ENCODE peak calls at places on chromosomes 1 and 21, in ten cellular contexts. F, Y, W, T, N, B, J, D, K and Q are unnamed samples. For H3K4me1, the result is how much of the 10 kb centered on the place peaks cover.

GRCh38 chr1:39326836-39327235 is 122.3 kb downstream of the MACF1 start:
- DNase-seq in F (no peak), Y (no peak), W (no peak), T (peak), N (no peak), B (peak), J (no peak), D (no peak), K (no peak), Q (no peak)

GRCh38 chr1:176815621-176816020 is 348.9 kb downstream of the ASTN1 start:
- DNase-seq in F (no peak), Y (no peak), W (no peak), T (no peak), N (no peak), B (no peak), J (no peak), D (no peak), K (no peak), Q (no peak)

GRCh38 chr21:39121600-39122355 is 61.5 kb downstream of the PSMG1 start:
- DNase-seq in F (no peak), Y (no peak), W (no peak), T (no peak), N (no peak), B (peak), J (peak), D (no peak), K (no peak), Q (no peak)

GRCh38 chr1:214824758-214825157 is 221.8 kb downstream of the CENPF start:
- DNase-seq in F (no peak), Y (no peak), W (no peak), T (no peak), N (no peak), B (peak), J (no peak), D (no peak), K (no peak), Q (no peak)

GRCh38 chr1:27951396-27951795 is 8.4 kb upstream of the XKR8 start:
- DNase-seq in F (no peak), Y (no peak), W (no peak), T (no peak), N (no peak), B (no peak), J (peak), D (no peak), K (no peak), Q (peak)

GRCh38 chr1:104953555-104953954 is 1203.9 kb downstream of the AMY1C start:
- DNase-seq in F (no peak), Y (no peak), W (no peak), T (no peak), N (no peak), B (no peak), J (no peak), D (no peak), K (no peak), Q (no peak)

GRCh38 chr1:210237514-210237913 is 4.9 kb downstream of the SERTAD4 start:
- DNase-seq in F (no peak), Y (no peak), W (no peak), T (no peak), N (no peak), B (no peak), J (no peak), D (peak), K (no peak), Q (no peak)

GRCh38 chr1:26728645-26729044 is 32.8 kb downstream of the ARID1A start:
- DNase-seq in F (no peak), Y (no peak), W (no peak), T (no peak), N (no peak), B (no peak), J (no peak), D (no peak), K (no peak), Q (no peak)

GRCh38 chr1:230270940-230271325 is 155.2 kb downstream of the PGBD5 start:
- DNase-seq in F (no peak), Y (no peak), W (no peak), T (no peak), N (no peak), B (peak), J (no peak), D (no peak), K (no peak), Q (no peak)

GRCh38 chr1:243415663-243416365 is 160.0 kb downstream of the SDCCAG8 start:
- DNase-seq in F (no peak), Y (no peak), W (no peak), T (no peak), N (no peak), B (no peak), J (no peak), D (no peak), K (no peak), Q (no peak)

GRCh38 chr1:245142171-245142798 is 12.5 kb upstream of the KIF26B start:
- DNase-seq in F (no peak), Y (no peak), W (no peak), T (no peak), N (no peak), B (no peak), J (no peak), D (no peak), K (no peak), Q (no peak)

GRCh38 chr1:30386145-30386926 is 337.0 kb downstream of the MATN1 start:
- DNase-seq in F (no peak), Y (no peak), W (no peak), T (no peak), N (no peak), B (no peak), J (no peak), D (peak), K (no peak), Q (no peak)

GRCh38 chr1:92482665-92483441 is 3.9 kb downstream of the GFI1 start:
- DNase-seq in F (no peak), Y (no peak), W (peak), T (no peak), N (no peak), B (no peak), J (peak), D (peak), K (no peak), Q (peak)

GRCh38 chr1:80989455-80989854 is 811.3 kb upstream of the ADGRL2 start:
- DNase-seq in F (no peak), Y (no peak), W (no peak), T (no peak), N (no peak), B (no peak), J (no peak), D (no peak), K (no peak), Q (no peak)

DNA sequence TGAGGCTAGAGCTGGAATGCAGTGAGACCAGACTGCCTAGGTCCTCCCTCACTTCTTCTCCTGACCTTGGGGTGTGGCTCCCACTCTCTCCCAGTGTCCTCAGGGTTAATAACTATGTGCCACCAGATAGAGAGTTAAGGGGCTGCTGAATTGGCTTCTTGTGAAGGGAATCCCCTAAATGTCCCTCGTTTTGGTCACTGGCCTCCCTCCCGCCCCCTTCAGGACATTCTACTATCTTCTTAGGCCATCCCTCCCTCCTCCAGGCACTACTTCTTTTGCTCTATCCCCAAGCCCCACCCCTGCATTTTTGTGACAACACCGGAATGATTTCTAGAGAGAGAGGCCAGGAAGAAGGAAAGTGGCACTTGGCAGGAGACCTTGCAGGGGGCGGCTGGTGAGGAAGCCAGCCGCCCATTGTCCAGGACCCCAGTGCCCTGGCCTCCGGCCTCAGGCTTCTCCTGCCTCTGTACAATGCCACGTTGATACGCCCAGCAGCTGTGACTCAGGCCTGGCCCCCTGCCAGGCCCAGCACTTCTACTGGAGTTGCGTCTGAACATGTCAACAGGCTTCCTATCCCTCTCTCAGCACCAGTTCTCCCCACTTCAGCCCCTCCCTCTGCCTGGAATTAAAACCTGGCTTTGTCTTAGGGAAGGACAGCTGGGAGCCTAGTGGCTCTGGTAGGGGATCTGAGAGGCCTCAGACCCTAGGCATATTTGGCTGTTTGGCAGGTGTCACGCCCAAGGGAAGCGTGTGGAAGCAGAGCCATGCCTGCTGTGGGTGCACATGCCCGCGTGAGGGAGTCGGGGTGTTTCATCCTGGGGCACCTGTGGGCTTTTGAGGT is 9.1 kb downstream of the LMNA start:
- DNase-seq in F (peak), Y (peak), W (peak), T (peak), N (peak), B (peak), J (peak), D (peak), K (peak), Q (peak)
- H3K4me1 ChIP-seq in F (half or more), Y (half or more), W (under half), T (half or more), N (half or more), B (under half), J (half or more), D (half or more), K (under half), Q (under half)

GRCh38 chr1:113101588-113101987 is 28.6 kb downstream of the LRIG2 start:
- DNase-seq in F (no peak), Y (no peak), W (no peak), T (peak), N (no peak), B (peak), J (no peak), D (peak), K (no peak), Q (no peak)

GRCh38 chr1:113091988-113092602 is 19.1 kb downstream of the LRIG2 start:
- DNase-seq in F (no peak), Y (no peak), W (no peak), T (peak), N (no peak), B (no peak), J (peak), D (no peak), K (no peak), Q (no peak)

GRCh38 chr1:113096493-113096892 is 23.5 kb downstream of the LRIG2 start:
- DNase-seq in F (no peak), Y (no peak), W (no peak), T (no peak), N (no peak), B (no peak), J (no peak), D (no peak), K (no peak), Q (no peak)

GRCh38 chr1:113094506-113094905 is 21.5 kb downstream of the LRIG2 start:
- DNase-seq in F (no peak), Y (no peak), W (no peak), T (peak), N (no peak), B (peak), J (no peak), D (no peak), K (no peak), Q (no peak)

GRCh38 chr1:113095790-113096455 is 22.9 kb downstream of the LRIG2 start:
- DNase-seq in F (no peak), Y (no peak), W (no peak), T (no peak), N (no peak), B (no peak), J (no peak), D (no peak), K (no peak), Q (no peak)
- H3K4me3 ChIP-seq in F (no peak), Y (no peak), W (no peak), T (no peak), N (no peak), B (no peak), J (no peak), D (no peak), K (no peak), Q (no peak)

DNA sequence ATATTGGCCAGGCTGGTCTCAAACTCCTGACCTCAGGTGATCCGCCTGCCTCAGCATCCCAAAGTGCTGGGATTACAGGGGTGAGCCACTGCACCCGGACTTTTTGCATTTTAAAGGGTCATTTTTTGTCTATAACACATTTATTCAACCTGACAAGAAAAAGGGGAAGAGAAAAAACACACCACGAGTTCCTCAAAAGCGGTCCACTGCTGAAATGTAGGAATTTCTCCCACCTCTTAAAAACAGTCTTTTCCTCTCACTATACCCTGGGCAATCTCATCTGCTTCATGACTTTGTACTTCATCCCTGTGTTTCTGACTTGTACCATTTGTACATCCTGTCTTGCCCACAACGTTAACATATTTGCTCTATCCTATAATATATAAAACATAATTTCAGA is 413.3 kb upstream of the PTBP2 start:
- DNase-seq in F (no peak), Y (no peak), W (no peak), T (no peak), N (no peak), B (no peak), J (no peak), D (no peak), K (no peak), Q (no peak)
- H3K4me1 ChIP-seq in F (under half), Y (under half), W (under half), T (under half), N (under half), B (under half), J (under half), D (under half), K (under half), Q (under half)

GRCh38 chr1:161198206-161198876 is 513 bp downstream of the ADAMTS4 start:
- DNase-seq in F (no peak), Y (no peak), W (peak), T (no peak), N (no peak), B (no peak), J (no peak), D (peak), K (no peak), Q (no peak)
- H3K4me3 ChIP-seq in F (no peak), Y (peak), W (no peak), T (no peak), N (no peak), B (peak), J (peak), D (peak), K (peak), Q (peak)

DNA sequence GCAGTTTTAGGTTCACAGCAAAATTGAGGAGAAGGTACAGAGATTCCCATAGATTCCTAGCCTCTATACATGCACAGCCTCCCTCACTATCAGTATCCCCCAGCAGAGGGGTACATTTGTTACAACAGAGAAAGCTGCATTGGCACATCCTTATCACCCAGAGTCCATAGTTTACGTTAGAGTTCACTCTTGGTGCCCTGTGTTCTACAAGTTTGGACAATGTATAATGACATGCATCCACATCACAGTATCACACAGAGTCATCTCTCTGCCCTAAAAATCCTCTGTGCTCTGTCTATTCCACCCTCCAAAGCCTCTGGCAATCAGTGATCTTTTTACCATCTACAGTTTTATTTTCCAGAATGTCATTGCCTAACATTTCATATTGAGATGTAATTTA is 22.3 kb upstream of the RGS16 start:
- DNase-seq in F (no peak), Y (no peak), W (no peak), T (no peak), N (no peak), B (no peak), J (no peak), D (no peak), K (no peak), Q (no peak)
- H3K4me1 ChIP-seq in F (under half), Y (under half), W (under half), T (under half), N (half or more), B (under half), J (under half), D (under half), K (under half), Q (under half)

GRCh38 chr1:21335088-21335678 is 44.9 kb upstream of the ECE1 start:
- DNase-seq in F (no peak), Y (no peak), W (no peak), T (no peak), N (no peak), B (no peak), J (no peak), D (peak), K (no peak), Q (no peak)
- H3K4me3 ChIP-seq in F (peak), Y (peak), W (no peak), T (peak), N (peak), B (peak), J (no peak), D (peak), K (no peak), Q (peak)

DNA sequence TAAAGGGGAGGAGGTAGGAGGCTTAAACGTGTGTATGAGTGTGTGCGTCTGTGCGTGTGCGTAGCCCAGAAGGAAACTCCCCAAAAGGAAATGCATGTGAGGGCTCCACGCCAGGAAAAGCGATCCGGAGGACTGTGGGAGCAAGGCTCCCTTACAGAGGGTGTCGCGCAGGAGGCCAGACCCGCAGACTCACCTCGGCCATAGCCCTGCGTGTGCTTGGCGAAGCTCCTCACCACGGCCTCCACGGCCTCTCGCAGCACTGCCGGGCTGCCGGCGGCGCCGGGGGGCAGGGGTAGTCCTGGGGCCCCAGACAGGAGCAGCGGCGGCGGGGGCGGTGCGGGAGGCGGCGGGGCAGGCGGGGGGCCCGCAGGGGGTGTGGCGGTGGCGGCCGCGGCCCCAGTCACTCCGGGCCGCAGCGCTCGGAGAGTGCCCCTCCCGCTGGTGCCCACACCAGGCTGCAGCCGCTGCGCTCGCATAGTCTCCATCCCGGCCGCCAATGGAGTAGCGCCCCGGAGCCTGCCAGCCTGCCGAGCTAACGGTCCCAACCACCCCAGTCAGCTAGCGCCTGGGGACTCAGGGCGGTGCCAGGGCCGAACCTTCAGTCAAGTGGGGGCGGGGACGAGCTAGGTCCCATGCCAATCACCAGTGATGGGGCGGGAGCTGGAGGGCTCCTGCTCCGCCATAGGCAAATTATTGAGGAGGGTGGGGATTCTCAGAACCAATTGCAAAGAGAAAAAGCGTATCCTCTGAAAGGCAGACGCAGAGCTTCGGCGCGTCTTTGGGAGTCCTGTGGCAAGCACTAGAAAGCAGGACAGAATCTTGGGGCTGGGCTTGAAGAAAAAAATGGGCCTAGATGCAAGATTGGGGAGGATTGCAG is at the start of gene LIX1L:
- DNase-seq in F (peak), Y (peak), W (peak), T (peak), N (peak), B (peak), J (peak), D (peak), K (peak), Q (peak)
- H3K4me1 ChIP-seq in F (under half), Y (under half), W (under half), T (under half), N (under half), B (under half), J (under half), D (half or more), K (under half), Q (under half)

GRCh38 chr1:164685656-164686055 is 126.7 kb downstream of the PBX1 start:
- DNase-seq in F (no peak), Y (no peak), W (no peak), T (no peak), N (no peak), B (no peak), J (no peak), D (no peak), K (no peak), Q (no peak)
- H3K4me3 ChIP-seq in F (no peak), Y (no peak), W (no peak), T (no peak), N (no peak), B (no peak), J (no peak), D (no peak), K (no peak), Q (no peak)

GRCh38 chr1:87336623-87337067 is 8.0 kb downstream of the LMO4 start:
- DNase-seq in F (no peak), Y (no peak), W (no peak), T (no peak), N (peak), B (no peak), J (no peak), D (peak), K (no peak), Q (no peak)

GRCh38 chr1:87333692-87334347 is 5.1 kb downstream of the LMO4 start:
- DNase-seq in F (no peak), Y (no peak), W (no peak), T (peak), N (peak), B (peak), J (no peak), D (peak), K (no peak), Q (no peak)

GRCh38 chr1:87335175-87335992 is 6.7 kb downstream of the LMO4 start:
- DNase-seq in F (no peak), Y (no peak), W (peak), T (peak), N (peak), B (peak), J (peak), D (peak), K (peak), Q (peak)

GRCh38 chr1:87331319-87332269 is 2.9 kb downstream of the LMO4 start:
- DNase-seq in F (no peak), Y (peak), W (peak), T (peak), N (peak), B (peak), J (peak), D (peak), K (peak), Q (peak)

GRCh38 chr1:87334351-87335174 is 5.9 kb downstream of the LMO4 start:
- DNase-seq in F (no peak), Y (no peak), W (peak), T (peak), N (peak), B (peak), J (peak), D (peak), K (no peak), Q (no peak)
- H3K4me1 ChIP-seq in F (under half), Y (under half), W (under half), T (under half), N (half or more), B (under half), J (under half), D (half or more), K (under half), Q (under half)